ENCODE peak calls at places on chromosome 17, in ten cellular contexts. One of them, this sample, is unnamed.

GRCh38 chr17:10737168-10737622 is 7.4 kb upstream of the TMEM220 start:
- DNase-seq in left lung: no peak
- DNase-seq in astrocyte: peak
- DNase-seq in AG09309: no peak
- DNase-seq in fibroblast of lung: peak
- DNase-seq in tibial artery: no peak
- DNase-seq in neural progenitor cell: peak
- DNase-seq in AG04450: peak
- DNase-seq in cardiac fibroblast: peak
- DNase-seq in lung: peak
- DNase-seq in this sample: no peak

GRCh38 chr17:79393358-79394038 is 217.4 kb downstream of the RBFOX3 start:
- DNase-seq in left lung: peak
- DNase-seq in astrocyte: peak
- DNase-seq in AG09309: no peak
- DNase-seq in fibroblast of lung: peak
- DNase-seq in tibial artery: peak
- DNase-seq in neural progenitor cell: peak
- DNase-seq in AG04450: peak
- DNase-seq in cardiac fibroblast: peak
- DNase-seq in lung: peak
- DNase-seq in this sample: no peak

GRCh38 chr17:67520282-67520906 is 143.3 kb downstream of the PITPNC1 start:
- DNase-seq in left lung: no peak
- DNase-seq in astrocyte: peak
- DNase-seq in AG09309: peak
- DNase-seq in fibroblast of lung: peak
- DNase-seq in tibial artery: no peak
- DNase-seq in neural progenitor cell: no peak
- DNase-seq in AG04450: no peak
- DNase-seq in cardiac fibroblast: peak
- DNase-seq in lung: no peak
- DNase-seq in this sample: no peak

GRCh38 chr17:3691539-3692166 is 4.3 kb downstream of the P2RX5 start:
- DNase-seq in left lung: no peak
- DNase-seq in astrocyte: no peak
- DNase-seq in AG09309: no peak
- DNase-seq in fibroblast of lung: no peak
- DNase-seq in tibial artery: no peak
- DNase-seq in neural progenitor cell: no peak
- DNase-seq in AG04450: no peak
- DNase-seq in cardiac fibroblast: no peak
- DNase-seq in lung: no peak
- DNase-seq in this sample: no peak

GRCh38 chr17:77834170-77835115 is 124.1 kb upstream of the TNRC6C start:
- DNase-seq in left lung: peak
- DNase-seq in astrocyte: peak
- DNase-seq in AG09309: peak
- DNase-seq in fibroblast of lung: peak
- DNase-seq in tibial artery: peak
- DNase-seq in neural progenitor cell: peak
- DNase-seq in AG04450: peak
- DNase-seq in cardiac fibroblast: peak
- DNase-seq in lung: peak
- DNase-seq in this sample: peak

GRCh38 chr17:76720941-76721340 is 5.5 kb downstream of the JMJD6 start:
- DNase-seq in left lung: no peak
- DNase-seq in astrocyte: no peak
- DNase-seq in AG09309: no peak
- DNase-seq in fibroblast of lung: no peak
- DNase-seq in tibial artery: no peak
- DNase-seq in neural progenitor cell: no peak
- DNase-seq in AG04450: no peak
- DNase-seq in cardiac fibroblast: no peak
- DNase-seq in lung: no peak
- DNase-seq in this sample: no peak

GRCh38 chr17:81346090-81346907 is 49.0 kb upstream of the BAHCC1 start:
- DNase-seq in left lung: peak
- DNase-seq in astrocyte: peak
- DNase-seq in AG09309: peak
- DNase-seq in fibroblast of lung: peak
- DNase-seq in tibial artery: peak
- DNase-seq in neural progenitor cell: peak
- DNase-seq in AG04450: peak
- DNase-seq in cardiac fibroblast: peak
- DNase-seq in lung: peak
- DNase-seq in this sample: no peak

GRCh38 chr17:35341465-35341992 is 31.9 kb downstream of the SLFN11 start:
- DNase-seq in left lung: no peak
- DNase-seq in astrocyte: no peak
- DNase-seq in AG09309: no peak
- DNase-seq in fibroblast of lung: no peak
- DNase-seq in tibial artery: no peak
- DNase-seq in neural progenitor cell: no peak
- DNase-seq in AG04450: no peak
- DNase-seq in cardiac fibroblast: no peak
- DNase-seq in lung: no peak
- DNase-seq in this sample: no peak

GRCh38 chr17:83170571-83171260 is 91.3 kb downstream of the METRNL start:
- DNase-seq in left lung: no peak
- DNase-seq in astrocyte: no peak
- DNase-seq in AG09309: no peak
- DNase-seq in fibroblast of lung: no peak
- DNase-seq in tibial artery: no peak
- DNase-seq in neural progenitor cell: no peak
- DNase-seq in AG04450: no peak
- DNase-seq in cardiac fibroblast: no peak
- DNase-seq in lung: peak
- DNase-seq in this sample: no peak

GRCh38 chr17:17400070-17400469 is 76.7 kb upstream of the MED9 start:
- DNase-seq in left lung: no peak
- DNase-seq in astrocyte: no peak
- DNase-seq in AG09309: no peak
- DNase-seq in fibroblast of lung: no peak
- DNase-seq in tibial artery: no peak
- DNase-seq in neural progenitor cell: no peak
- DNase-seq in AG04450: no peak
- DNase-seq in cardiac fibroblast: no peak
- DNase-seq in lung: no peak
- DNase-seq in this sample: no peak

GRCh38 chr17:82297280-82297803 is 20.1 kb downstream of the CD7 start:
- DNase-seq in left lung: peak
- DNase-seq in astrocyte: peak
- DNase-seq in AG09309: no peak
- DNase-seq in fibroblast of lung: peak
- DNase-seq in tibial artery: peak
- DNase-seq in neural progenitor cell: no peak
- DNase-seq in AG04450: no peak
- DNase-seq in cardiac fibroblast: peak
- DNase-seq in lung: peak
- DNase-seq in this sample: no peak

GRCh38 chr17:15368605-15369004 is 27.2 kb upstream of the TEKT3 start:
- DNase-seq in left lung: no peak
- DNase-seq in astrocyte: no peak
- DNase-seq in AG09309: no peak
- DNase-seq in fibroblast of lung: no peak
- DNase-seq in tibial artery: no peak
- DNase-seq in neural progenitor cell: no peak
- DNase-seq in AG04450: no peak
- DNase-seq in cardiac fibroblast: no peak
- DNase-seq in lung: no peak
- DNase-seq in this sample: no peak

GRCh38 chr17:59454633-59455105 is 110.7 kb upstream of the DHX40 start:
- DNase-seq in left lung: no peak
- DNase-seq in astrocyte: no peak
- DNase-seq in AG09309: no peak
- DNase-seq in fibroblast of lung: no peak
- DNase-seq in tibial artery: no peak
- DNase-seq in neural progenitor cell: no peak
- DNase-seq in AG04450: no peak
- DNase-seq in cardiac fibroblast: no peak
- DNase-seq in lung: no peak
- DNase-seq in this sample: no peak

GRCh38 chr17:15662726-15663125 is 21.4 kb downstream of the TRIM16 start:
- DNase-seq in left lung: no peak
- DNase-seq in astrocyte: peak
- DNase-seq in AG09309: no peak
- DNase-seq in fibroblast of lung: peak
- DNase-seq in tibial artery: no peak
- DNase-seq in neural progenitor cell: no peak
- DNase-seq in AG04450: no peak
- DNase-seq in cardiac fibroblast: no peak
- DNase-seq in lung: no peak
- DNase-seq in this sample: no peak

GRCh38 chr17:83100853-83101391 is 21.5 kb downstream of the METRNL start:
- DNase-seq in left lung: no peak
- DNase-seq in astrocyte: no peak
- DNase-seq in AG09309: no peak
- DNase-seq in fibroblast of lung: no peak
- DNase-seq in tibial artery: no peak
- DNase-seq in neural progenitor cell: no peak
- DNase-seq in AG04450: no peak
- DNase-seq in cardiac fibroblast: no peak
- DNase-seq in lung: no peak
- DNase-seq in this sample: no peak

GRCh38 chr17:50096758-50097157 is 1.6 kb downstream of the PDK2 start:
- DNase-seq in left lung: no peak
- DNase-seq in astrocyte: no peak
- DNase-seq in AG09309: no peak
- DNase-seq in fibroblast of lung: no peak
- DNase-seq in tibial artery: no peak
- DNase-seq in neural progenitor cell: no peak
- DNase-seq in AG04450: no peak
- DNase-seq in cardiac fibroblast: no peak
- DNase-seq in lung: no peak
- DNase-seq in this sample: no peak
- H3K4me3 ChIP-seq in left lung: no peak
- H3K4me3 ChIP-seq in astrocyte: no peak
- H3K4me3 ChIP-seq in AG09309: peak
- H3K4me3 ChIP-seq in fibroblast of lung: no peak
- H3K4me3 ChIP-seq in tibial artery: peak
- H3K4me3 ChIP-seq in neural progenitor cell: no peak
- H3K4me3 ChIP-seq in AG04450: no peak
- H3K4me3 ChIP-seq in cardiac fibroblast: no peak
- H3K4me3 ChIP-seq in lung: no peak
- H3K4me3 ChIP-seq in this sample: no peak

DNA sequence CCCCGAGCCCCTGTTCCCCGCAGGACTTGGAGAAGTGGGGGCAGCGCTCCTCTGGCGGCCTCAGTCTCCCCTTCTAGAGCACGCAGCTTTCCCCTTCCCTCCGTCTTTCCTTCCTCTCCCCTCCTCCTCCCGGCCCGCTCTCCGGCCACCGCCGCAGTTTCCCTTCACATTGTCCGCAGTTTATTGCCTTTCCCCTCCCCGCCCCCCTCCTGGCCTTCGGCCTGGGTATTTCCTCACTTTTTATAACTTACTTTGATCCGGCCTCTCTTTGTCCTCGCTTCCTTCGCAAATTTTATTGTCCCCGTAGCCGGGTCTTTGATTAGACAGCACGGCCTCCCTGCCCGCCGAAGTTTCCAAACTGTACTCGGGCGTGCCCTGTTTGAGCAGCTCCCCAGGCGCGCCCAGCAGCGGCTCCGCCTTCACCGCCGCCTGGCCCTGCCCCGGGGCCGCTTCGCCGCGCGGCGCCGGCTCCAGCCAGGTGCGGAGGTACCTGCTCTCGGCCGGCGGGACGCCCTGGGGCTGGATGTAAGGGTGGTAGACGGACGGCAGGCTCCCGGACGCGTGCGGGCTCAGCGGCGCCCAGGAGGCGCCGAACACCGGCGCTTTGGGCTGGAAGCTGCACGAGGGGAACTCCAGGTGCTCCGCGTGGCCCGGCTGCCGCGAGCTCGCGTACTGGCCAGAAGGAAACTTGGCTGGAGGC is 506 bp downstream of the HOXB9 start:
- DNase-seq in left lung: peak
- DNase-seq in astrocyte: no peak
- DNase-seq in AG09309: no peak
- DNase-seq in fibroblast of lung: no peak
- DNase-seq in tibial artery: no peak
- DNase-seq in neural progenitor cell: peak
- DNase-seq in AG04450: no peak
- DNase-seq in cardiac fibroblast: no peak
- DNase-seq in lung: no peak
- DNase-seq in this sample: no peak
- TF ChIP-seq CTCF in left lung: no peak
- TF ChIP-seq CTCF in astrocyte: no peak
- TF ChIP-seq CTCF in AG09309: no peak
- TF ChIP-seq CTCF in fibroblast of lung: no peak
- TF ChIP-seq CTCF in tibial artery: no peak
- TF ChIP-seq CTCF in neural progenitor cell: no peak
- TF ChIP-seq CTCF in AG04450: no peak
- TF ChIP-seq CTCF in cardiac fibroblast: no peak
- TF ChIP-seq CTCF in lung: no peak
- TF ChIP-seq CTCF in this sample: no peak

DNA sequence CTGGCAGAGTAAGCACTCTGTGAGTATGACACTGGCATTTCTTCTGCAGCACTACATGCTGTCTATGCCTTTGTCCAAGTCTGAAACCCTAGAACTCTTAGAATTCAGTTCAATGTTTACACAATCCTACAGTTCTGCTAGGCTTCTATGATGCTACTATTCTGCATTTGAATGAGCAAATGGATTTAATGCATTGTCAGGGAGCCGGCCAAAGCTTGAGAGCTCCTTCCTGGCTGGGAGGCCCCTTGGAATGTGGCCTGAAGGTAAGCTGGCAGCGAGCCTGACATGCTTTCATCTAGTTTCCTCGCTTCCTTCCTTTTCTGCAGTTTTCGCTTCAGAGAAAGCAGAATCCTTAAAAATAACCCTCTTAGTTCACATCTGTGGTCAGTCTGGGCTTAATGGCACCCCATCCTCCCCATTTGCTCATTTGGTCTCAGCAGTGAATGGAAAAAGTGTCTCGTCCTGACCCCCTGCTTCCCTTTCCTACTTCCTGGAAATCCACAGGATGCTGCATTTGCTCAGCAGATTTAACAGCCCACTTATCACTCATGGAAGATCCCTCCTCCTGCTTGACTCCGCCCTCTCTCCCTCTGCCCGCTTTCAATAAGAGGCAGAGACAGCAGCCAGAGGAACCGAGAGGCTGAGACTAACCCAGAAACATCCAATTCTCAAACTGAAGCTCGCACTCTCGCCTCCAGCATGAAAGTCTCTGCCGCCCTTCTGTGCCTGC is at the start of gene CCL2:
- DNase-seq in left lung: no peak
- DNase-seq in astrocyte: peak
- DNase-seq in AG09309: no peak
- DNase-seq in fibroblast of lung: peak
- DNase-seq in tibial artery: peak
- DNase-seq in neural progenitor cell: peak
- DNase-seq in AG04450: peak
- DNase-seq in cardiac fibroblast: peak
- DNase-seq in lung: peak
- DNase-seq in this sample: no peak
- H3K4me3 ChIP-seq in left lung: peak
- H3K4me3 ChIP-seq in astrocyte: peak
- H3K4me3 ChIP-seq in AG09309: peak
- H3K4me3 ChIP-seq in fibroblast of lung: peak
- H3K4me3 ChIP-seq in tibial artery: peak
- H3K4me3 ChIP-seq in neural progenitor cell: peak
- H3K4me3 ChIP-seq in AG04450: peak
- H3K4me3 ChIP-seq in cardiac fibroblast: peak
- H3K4me3 ChIP-seq in lung: peak
- H3K4me3 ChIP-seq in this sample: peak

GRCh38 chr17:44084921-44085320 is 14.4 kb downstream of the G6PC3 start:
- DNase-seq in left lung: no peak
- DNase-seq in astrocyte: no peak
- DNase-seq in AG09309: no peak
- DNase-seq in fibroblast of lung: no peak
- DNase-seq in tibial artery: no peak
- DNase-seq in neural progenitor cell: peak
- DNase-seq in AG04450: no peak
- DNase-seq in cardiac fibroblast: no peak
- DNase-seq in lung: no peak
- DNase-seq in this sample: no peak
- TF ChIP-seq CTCF in left lung: no peak
- TF ChIP-seq CTCF in astrocyte: no peak
- TF ChIP-seq CTCF in AG09309: no peak
- TF ChIP-seq CTCF in fibroblast of lung: no peak
- TF ChIP-seq CTCF in tibial artery: no peak
- TF ChIP-seq CTCF in neural progenitor cell: no peak
- TF ChIP-seq CTCF in AG04450: no peak
- TF ChIP-seq CTCF in cardiac fibroblast: no peak
- TF ChIP-seq CTCF in lung: no peak
- TF ChIP-seq CTCF in this sample: no peak

This sample was measured in kidney epithelial cell.